ENCODE peak calls at places on chromosomes 2 and 18, in eight cellular contexts. Y, H, X, E, L, Z, W and G are unnamed samples.

GRCh38 chr18:55627007-55627406 is 39.0 kb upstream of the TCF4 start:
- DNase-seq in W (no peak), X (no peak), H (no peak), Z (no peak), Y (no peak), L (no peak), E (no peak), G (no peak)

GRCh38 chr18:44107187-44107586 is 573.5 kb upstream of the SETBP1 start:
- DNase-seq in E (no peak), W (no peak), Y (no peak), X (no peak), Z (no peak), L (no peak), H (no peak), G (no peak)

GRCh38 chr2:8837795-8838140 is 355 bp upstream of the KIDINS220 start:
- DNase-seq in Y (no peak), X (no peak), W (no peak), E (peak; percentile 11), L (no peak), H (no peak), Z (no peak), G (no peak)

GRCh38 chr18:75123113-75123512 is 85.8 kb downstream of the PTGR3 start:
- DNase-seq in X (no peak), Y (no peak), L (no peak), Z (no peak), H (no peak), E (no peak), W (peak; percentile 42), G (no peak)

GRCh38 chr18:77250926-77251729 is 1.5 kb downstream of the GALR1 start:
- DNase-seq in H (no peak), L (no peak), E (no peak), W (no peak), Z (no peak), Y (no peak), X (no peak), G (no peak)

GRCh38 chr2:216286616-216287231 is 85.6 kb downstream of the MARCHF4 start:
- DNase-seq in W (no peak), H (no peak), Y (no peak), Z (no peak), E (no peak), X (no peak), L (no peak), G (no peak)

GRCh38 chr18:45014047-45014501 is 333.4 kb downstream of the SETBP1 start:
- DNase-seq in L (no peak), H (no peak), W (no peak), X (no peak), Z (no peak), Y (peak; percentile 49), E (no peak), G (no peak)

GRCh38 chr2:74440005-74440377 is 1.7 kb downstream of the RTKN start:
- DNase-seq in X (peak; percentile 82), W (peak; percentile 78), E (no peak), H (no peak), L (no peak), Y (no peak), Z (peak; percentile 89), G (peak; percentile 67)

GRCh38 chr18:8610442-8610801 is 1.2 kb downstream of the RAB12 start:
- DNase-seq in Z (no peak), E (peak; percentile 35), Y (no peak), H (no peak), W (no peak), L (no peak), X (no peak), G (peak; percentile 67)

GRCh38 chr2:112821682-112822081 is 14.9 kb downstream of the IL1B start:
- DNase-seq in Y (no peak), Z (no peak), W (no peak), H (no peak), X (no peak), E (no peak), L (no peak), G (no peak)

GRCh38 chr18:64019922-64020756 is 50.3 kb downstream of the SERPINB8 start:
- DNase-seq in W (no peak), X (no peak), Z (no peak), L (no peak), H (no peak), Y (no peak), E (no peak), G (no peak)

GRCh38 chr2:232200195-232200594 is 178.4 kb upstream of the ALPP start:
- DNase-seq in Z (no peak), E (no peak), W (no peak), X (no peak), L (no peak), H (no peak), Y (no peak), G (no peak)

GRCh38 chr2:223797811-223798721 is 39.3 kb downstream of the AP1S3 start:
- DNase-seq in Y (no peak), X (no peak), Z (no peak), H (no peak), L (no peak), W (no peak), E (no peak), G (no peak)

GRCh38 chr2:24435391-24436316 is 55.4 kb upstream of the NCOA1 start:
- DNase-seq in Z (peak; percentile 78), H (peak; percentile 15), L (peak; percentile 54), X (peak; percentile 48), Y (no peak), E (no peak), W (no peak), G (peak; percentile 55)

DNA sequence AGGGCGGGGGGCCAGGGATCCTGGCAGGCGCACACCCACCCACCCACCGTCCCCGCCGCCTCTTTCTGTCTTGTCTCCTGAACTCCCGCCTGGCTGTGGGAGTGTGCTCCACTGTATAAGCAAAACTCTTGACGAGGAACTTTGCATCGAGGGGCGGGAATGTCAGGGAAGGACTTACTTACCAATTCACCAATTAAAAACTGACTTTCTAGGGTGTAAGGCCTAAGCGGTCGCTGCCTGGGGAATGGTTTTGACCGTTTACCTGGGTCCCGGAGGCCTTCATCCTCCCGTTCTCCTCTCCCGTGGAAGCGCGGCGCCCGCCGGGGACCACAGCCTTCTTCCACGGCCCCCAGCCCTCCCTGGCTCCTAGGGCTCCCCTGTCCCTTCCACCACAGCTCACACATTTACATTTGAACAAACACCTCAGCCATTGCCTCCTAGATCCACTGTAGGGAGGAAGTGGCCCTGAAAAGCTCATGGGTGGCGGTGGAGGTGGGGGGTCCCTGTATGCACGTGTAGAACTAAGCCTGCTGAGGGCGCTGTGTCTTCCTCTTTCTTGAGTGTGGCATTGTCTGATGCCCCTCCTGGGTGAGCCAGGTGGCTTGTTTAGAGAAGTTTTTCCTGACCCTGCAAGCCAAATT is 8.9 kb downstream of the ASIC4 start:
- DNase-seq in W (no peak), L (no peak), Y (no peak), Z (no peak), H (no peak), E (no peak), X (no peak), G (no peak)
- H3K27ac ChIP-seq in W (no peak overlapping the region), L (no peak overlapping the region), Y (no peak overlapping the region), Z (no peak overlapping the region), H (no peak overlapping the region), E (no peak overlapping the region), X (peak overlapping the region; percentile 65), G (no peak overlapping the region)

GRCh38 chr2:240663791-240664190 is 18.9 kb downstream of the AQP12B start:
- DNase-seq in Y (no peak), H (no peak), Z (no peak), W (no peak), X (no peak), E (no peak), L (no peak), G (no peak)
- H3K9me3 ChIP-seq in Y (no peaks in the 10 kb centered on the region), H (no peaks in the 10 kb centered on the region), Z (peaks cover 21% of the 10 kb centered on the region), W (peaks cover 21% of the 10 kb centered on the region), X (peaks cover 5% of the 10 kb centered on the region), E (peaks cover 3% of the 10 kb centered on the region), L (no peaks in the 10 kb centered on the region), G (peaks cover 6% of the 10 kb centered on the region)

GRCh38 chr2:178238750-178239149 is 44.4 kb downstream of the OSBPL6 start:
- DNase-seq in X (no peak), H (no peak), L (no peak), Y (no peak), E (no peak), W (no peak), Z (no peak), G (no peak)

GRCh38 chr2:178234648-178235047 is 40.3 kb downstream of the OSBPL6 start:
- DNase-seq in Z (no peak), W (no peak), Y (no peak), H (no peak), E (no peak), L (no peak), X (no peak), G (no peak)

GRCh38 chr2:178237488-178238143 is 43.3 kb downstream of the OSBPL6 start:
- DNase-seq in L (no peak), Z (no peak), H (no peak), X (no peak), Y (no peak), E (no peak), W (no peak), G (no peak)

GRCh38 chr2:178241852-178242551 is 47.7 kb downstream of the OSBPL6 start:
- DNase-seq in W (no peak), E (no peak), Y (peak; percentile 80), X (no peak), H (peak; percentile 32), Z (peak; percentile 25), L (no peak), G (peak; percentile 54)

GRCh38 chr2:178238144-178238521 is 43.8 kb downstream of the OSBPL6 start:
- DNase-seq in W (no peak), X (no peak), Z (no peak), E (no peak), Y (no peak), H (no peak), L (no peak), G (no peak)
- H3K27ac ChIP-seq in W (no peak overlapping the region), X (no peak overlapping the region), Z (no peak overlapping the region), E (no peak overlapping the region), Y (no peak overlapping the region), H (no peak overlapping the region), L (no peak overlapping the region), G (no peak overlapping the region)

GRCh38 chr2:89811295-89811694 is 1119.8 kb downstream of the RPIA start:
- DNase-seq in L (no peak), X (no peak), E (no peak), Y (no peak), W (no peak), Z (no peak), H (no peak), G (no peak)
- H3K9me3 ChIP-seq in L (peaks cover 85% of the 10 kb centered on the region), X (peaks cover 23% of the 10 kb centered on the region), E (peaks cover 68% of the 10 kb centered on the region), Y (peaks cover 69% of the 10 kb centered on the region), W (peaks cover 24% of the 10 kb centered on the region), Z (peaks cover 24% of the 10 kb centered on the region), H (peaks cover 10% of the 10 kb centered on the region), G (no peaks in the 10 kb centered on the region)

DNA sequence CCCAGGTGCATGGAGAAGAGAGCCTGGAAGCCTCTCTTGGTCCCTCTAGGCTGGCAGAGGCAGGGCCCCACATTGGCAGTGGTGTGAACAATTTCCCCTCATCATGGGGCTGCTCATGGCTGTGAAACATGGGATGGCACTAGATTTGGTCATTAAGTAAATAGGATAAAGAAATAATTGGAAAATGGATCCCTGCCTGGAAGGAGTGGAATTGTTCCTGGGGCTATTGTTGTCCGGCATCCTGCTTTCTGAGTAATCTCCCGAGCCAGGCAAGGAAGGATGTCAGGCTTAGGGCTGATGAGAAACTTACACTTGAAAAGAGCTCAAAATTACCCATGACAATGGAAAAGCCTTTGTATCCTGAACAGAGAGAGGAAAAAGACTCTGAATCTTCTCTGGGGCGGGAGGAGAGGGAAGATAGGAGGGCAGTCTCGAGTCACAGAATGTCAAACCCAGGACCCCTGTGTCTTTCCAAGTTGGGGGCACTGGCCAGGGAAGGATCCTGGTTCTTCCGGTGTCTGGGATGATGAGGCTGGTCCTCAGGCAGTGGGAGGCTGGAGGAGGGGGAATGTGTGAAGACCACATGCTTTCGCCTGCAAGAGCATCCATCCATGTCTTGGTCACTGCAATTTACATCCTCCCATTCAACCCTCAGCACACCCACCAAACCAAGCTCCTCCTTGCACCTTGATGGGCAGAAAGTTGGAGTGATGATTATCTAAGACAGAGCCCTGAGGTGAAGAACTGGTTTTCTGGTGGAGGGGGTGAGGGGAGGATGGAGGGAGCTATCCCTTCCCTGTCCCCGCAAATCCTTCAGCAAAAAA is 27.1 kb upstream of the STEAP3 start:
- DNase-seq in Z (no peak), X (no peak), E (no peak), L (no peak), W (peak; percentile 25), H (no peak), Y (no peak), G (no peak)
- H3K27ac ChIP-seq in Z (no peak overlapping the region), X (no peak overlapping the region), E (no peak overlapping the region), L (no peak overlapping the region), W (no peak overlapping the region), H (no peak overlapping the region), Y (peak overlapping the region; percentile 11), G (no peak overlapping the region)